ENCODE peak calls at places on chromosomes 3 and 15, in seven cellular contexts. One of them, this sample, is unnamed.

GRCh38 chr15:97993310-97993738 is 32.8 kb downstream of the ARRDC4 start:
- DNase-seq in iPS DF 6.9: no peak
- DNase-seq in stomach: no peak
- DNase-seq in GM23248: peak; percentile 38
- DNase-seq in Peyer's patch: no peak
- DNase-seq in colonic mucosa: no peak
- DNase-seq in IMR-90: no peak
- DNase-seq in this sample: no peak

GRCh38 chr15:101500865-101501551 is 11.5 kb upstream of the PCSK6 start:
- DNase-seq in iPS DF 6.9: no peak
- DNase-seq in stomach: no peak
- DNase-seq in GM23248: peak; percentile 14
- DNase-seq in Peyer's patch: no peak
- DNase-seq in colonic mucosa: no peak
- DNase-seq in IMR-90: no peak
- DNase-seq in this sample: no peak

GRCh38 chr15:25374143-25374542 is 64.7 kb downstream of the UBE3A start:
- DNase-seq in iPS DF 6.9: no peak
- DNase-seq in stomach: no peak
- DNase-seq in GM23248: no peak
- DNase-seq in Peyer's patch: no peak
- DNase-seq in colonic mucosa: no peak
- DNase-seq in IMR-90: no peak
- DNase-seq in this sample: no peak

GRCh38 chr15:84833447-84833846 is 16.3 kb downstream of the ALPK3 start:
- DNase-seq in iPS DF 6.9: no peak
- DNase-seq in stomach: no peak
- DNase-seq in GM23248: peak; percentile 46
- DNase-seq in Peyer's patch: no peak
- DNase-seq in colonic mucosa: no peak
- DNase-seq in IMR-90: peak; percentile 78
- DNase-seq in this sample: no peak

GRCh38 chr15:68464451-68465090 is 32.6 kb upstream of the ITGA11 start:
- DNase-seq in iPS DF 6.9: no peak
- DNase-seq in stomach: no peak
- DNase-seq in GM23248: peak; percentile 85
- DNase-seq in Peyer's patch: no peak
- DNase-seq in colonic mucosa: no peak
- DNase-seq in IMR-90: peak; percentile 35
- DNase-seq in this sample: no peak

GRCh38 chr15:101498076-101498730 is 8.7 kb upstream of the PCSK6 start:
- DNase-seq in iPS DF 6.9: no peak
- DNase-seq in stomach: no peak
- DNase-seq in GM23248: no peak
- DNase-seq in Peyer's patch: no peak
- DNase-seq in colonic mucosa: no peak
- DNase-seq in IMR-90: no peak
- DNase-seq in this sample: no peak

GRCh38 chr15:40217166-40217785 is 21.6 kb upstream of the PAK6 start:
- DNase-seq in iPS DF 6.9: peak; percentile 50
- DNase-seq in stomach: peak; percentile 46
- DNase-seq in GM23248: peak; percentile 70
- DNase-seq in Peyer's patch: no peak
- DNase-seq in colonic mucosa: peak; percentile 66
- DNase-seq in IMR-90: peak; percentile 70
- DNase-seq in this sample: peak; percentile 59

GRCh38 chr3:71142440-71143161 is 440.9 kb downstream of the FOXP1 start:
- DNase-seq in iPS DF 6.9: peak; percentile 52
- DNase-seq in stomach: no peak
- DNase-seq in GM23248: no peak
- DNase-seq in Peyer's patch: no peak
- DNase-seq in colonic mucosa: peak; percentile 53
- DNase-seq in IMR-90: peak; percentile 34
- DNase-seq in this sample: no peak

GRCh38 chr15:71687902-71688508 is 122.3 kb upstream of the NR2E3 start:
- DNase-seq in iPS DF 6.9: no peak
- DNase-seq in stomach: no peak
- DNase-seq in GM23248: peak; percentile 56
- DNase-seq in Peyer's patch: no peak
- DNase-seq in colonic mucosa: no peak
- DNase-seq in IMR-90: peak; percentile 77
- DNase-seq in this sample: peak; percentile 47

GRCh38 chr3:139491966-139492365 is 15.7 kb upstream of the RBP2 start:
- DNase-seq in iPS DF 6.9: peak; percentile 20
- DNase-seq in stomach: no peak
- DNase-seq in GM23248: no peak
- DNase-seq in Peyer's patch: no peak
- DNase-seq in colonic mucosa: no peak
- DNase-seq in IMR-90: no peak
- DNase-seq in this sample: no peak

GRCh38 chr3:128494152-128494650 is 1.2 kb upstream of the GATA2 start:
- DNase-seq in iPS DF 6.9: no peak
- DNase-seq in stomach: no peak
- DNase-seq in GM23248: no peak
- DNase-seq in Peyer's patch: no peak
- DNase-seq in colonic mucosa: no peak
- DNase-seq in IMR-90: no peak
- DNase-seq in this sample: no peak

GRCh38 chr3:50516048-50516871 is 12.8 kb upstream of the CACNA2D2 start:
- DNase-seq in iPS DF 6.9: peak; percentile 57
- DNase-seq in stomach: peak; percentile 26
- DNase-seq in GM23248: peak; percentile 13
- DNase-seq in Peyer's patch: peak; percentile 19
- DNase-seq in colonic mucosa: peak; percentile 27
- DNase-seq in IMR-90: no peak
- DNase-seq in this sample: no peak

GRCh38 chr3:69386535-69387385 is 872 bp upstream of the FRMD4B start:
- DNase-seq in iPS DF 6.9: no peak
- DNase-seq in stomach: no peak
- DNase-seq in GM23248: no peak
- DNase-seq in Peyer's patch: no peak
- DNase-seq in colonic mucosa: no peak
- DNase-seq in IMR-90: no peak
- DNase-seq in this sample: no peak

GRCh38 chr3:178236555-178237277 is 299.5 kb upstream of the KCNMB2 start:
- DNase-seq in iPS DF 6.9: no peak
- DNase-seq in stomach: no peak
- DNase-seq in GM23248: peak; percentile 77
- DNase-seq in Peyer's patch: no peak
- DNase-seq in colonic mucosa: no peak
- DNase-seq in IMR-90: peak; percentile 28
- DNase-seq in this sample: no peak

GRCh38 chr3:146513386-146514051 is 30.9 kb downstream of the PLSCR1 start:
- DNase-seq in iPS DF 6.9: no peak
- DNase-seq in stomach: no peak
- DNase-seq in GM23248: peak; percentile 45
- DNase-seq in Peyer's patch: no peak
- DNase-seq in colonic mucosa: no peak
- DNase-seq in IMR-90: peak; percentile 16
- DNase-seq in this sample: no peak

GRCh38 chr15:93286456-93286855 is 197.4 kb upstream of the RGMA start:
- DNase-seq in iPS DF 6.9: no peak
- DNase-seq in stomach: no peak
- DNase-seq in GM23248: no peak
- DNase-seq in Peyer's patch: no peak
- DNase-seq in colonic mucosa: no peak
- DNase-seq in IMR-90: no peak
- DNase-seq in this sample: peak; percentile 52

GRCh38 chr3:32577621-32578556 is 7.2 kb upstream of the DYNC1LI1 start:
- DNase-seq in iPS DF 6.9: no peak
- DNase-seq in stomach: no peak
- DNase-seq in GM23248: peak; percentile 65
- DNase-seq in Peyer's patch: peak; percentile 39
- DNase-seq in colonic mucosa: no peak
- DNase-seq in IMR-90: peak; percentile 65
- DNase-seq in this sample: no peak

GRCh38 chr3:140434261-140434905 is 243.5 kb upstream of the TRIM42 start:
- DNase-seq in iPS DF 6.9: no peak
- DNase-seq in stomach: no peak
- DNase-seq in GM23248: no peak
- DNase-seq in Peyer's patch: no peak
- DNase-seq in colonic mucosa: no peak
- DNase-seq in IMR-90: no peak
- DNase-seq in this sample: peak; percentile 20

GRCh38 chr3:81395739-81396138 is 365.7 kb downstream of the GBE1 start:
- DNase-seq in iPS DF 6.9: peak; percentile 16
- DNase-seq in stomach: no peak
- DNase-seq in GM23248: no peak
- DNase-seq in Peyer's patch: no peak
- DNase-seq in colonic mucosa: no peak
- DNase-seq in IMR-90: no peak
- DNase-seq in this sample: no peak

GRCh38 chr3:150078983-150079739 is 108.5 kb upstream of the PFN2 start:
- DNase-seq in iPS DF 6.9: no peak
- DNase-seq in stomach: no peak
- DNase-seq in GM23248: peak; percentile 97
- DNase-seq in Peyer's patch: no peak
- DNase-seq in colonic mucosa: no peak
- DNase-seq in IMR-90: peak; percentile 95
- DNase-seq in this sample: peak; percentile 88

GRCh38 chr15:29674661-29675533 is 147.4 kb downstream of the TJP1 start:
- DNase-seq in iPS DF 6.9: peak; percentile 67
- DNase-seq in stomach: peak; percentile 85
- DNase-seq in GM23248: peak; percentile 53
- DNase-seq in Peyer's patch: no peak
- DNase-seq in colonic mucosa: peak; percentile 86
- DNase-seq in IMR-90: peak; percentile 23
- DNase-seq in this sample: no peak

GRCh38 chr15:85582719-85583089 is 202.3 kb downstream of the AKAP13 start:
- DNase-seq in iPS DF 6.9: no peak
- DNase-seq in stomach: peak; percentile 53
- DNase-seq in GM23248: peak; percentile 66
- DNase-seq in Peyer's patch: peak; percentile 79
- DNase-seq in colonic mucosa: peak; percentile 68
- DNase-seq in IMR-90: peak; percentile 46
- DNase-seq in this sample: no peak

GRCh38 chr3:12891985-12892839 is 50.8 kb upstream of the RPL32 start:
- DNase-seq in iPS DF 6.9: no peak
- DNase-seq in stomach: peak; percentile 44
- DNase-seq in GM23248: peak; percentile 81
- DNase-seq in Peyer's patch: peak; percentile 40
- DNase-seq in colonic mucosa: peak; percentile 40
- DNase-seq in IMR-90: peak; percentile 66
- DNase-seq in this sample: no peak

GRCh38 chr3:77039606-77040553 is at the start of gene ROBO2:
- DNase-seq in iPS DF 6.9: no peak
- DNase-seq in stomach: no peak
- DNase-seq in GM23248: peak; percentile 49
- DNase-seq in Peyer's patch: no peak
- DNase-seq in colonic mucosa: peak; percentile 19
- DNase-seq in IMR-90: peak; percentile 2
- DNase-seq in this sample: no peak

GRCh38 chr15:71782447-71783165 is 27.7 kb upstream of the NR2E3 start:
- DNase-seq in iPS DF 6.9: no peak
- DNase-seq in stomach: no peak
- DNase-seq in GM23248: no peak
- DNase-seq in Peyer's patch: no peak
- DNase-seq in colonic mucosa: no peak
- DNase-seq in IMR-90: no peak
- DNase-seq in this sample: no peak

GRCh38 chr3:117059054-117059989 is 349.7 kb downstream of the TUSC7 start:
- DNase-seq in iPS DF 6.9: no peak
- DNase-seq in stomach: no peak
- DNase-seq in GM23248: peak; percentile 77
- DNase-seq in Peyer's patch: no peak
- DNase-seq in colonic mucosa: no peak
- DNase-seq in IMR-90: peak; percentile 46
- DNase-seq in this sample: peak; percentile 36

GRCh38 chr3:151770941-151771340 is 37.2 kb downstream of the AADACL2 start:
- DNase-seq in iPS DF 6.9: no peak
- DNase-seq in stomach: peak; percentile 73
- DNase-seq in GM23248: peak; percentile 76
- DNase-seq in Peyer's patch: no peak
- DNase-seq in colonic mucosa: peak; percentile 53
- DNase-seq in IMR-90: no peak
- DNase-seq in this sample: no peak

DNA sequence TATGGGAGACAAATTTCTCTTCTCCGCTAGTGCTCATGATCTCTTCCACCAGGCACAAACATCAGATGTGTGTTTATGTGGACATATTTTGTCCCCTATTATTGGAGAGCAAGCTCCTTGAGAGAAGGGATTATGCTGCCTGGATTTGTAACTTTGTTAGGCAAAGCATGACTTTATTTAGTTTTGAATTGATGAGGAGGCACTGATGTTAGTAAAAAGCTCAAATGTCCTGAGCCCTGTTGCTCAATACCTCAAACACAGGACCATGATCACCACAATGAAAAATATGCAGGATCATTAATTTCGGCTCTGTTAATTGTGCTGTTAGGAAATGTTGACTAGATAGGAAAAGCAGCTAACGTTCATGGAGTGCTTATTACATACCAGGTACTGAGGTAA is 29.1 kb downstream of the SCG5 start:
- DNase-seq in iPS DF 6.9: no peak
- DNase-seq in stomach: no peak
- DNase-seq in GM23248: peak; percentile 46
- DNase-seq in Peyer's patch: no peak
- DNase-seq in colonic mucosa: no peak
- DNase-seq in IMR-90: no peak
- DNase-seq in this sample: no peak
- H3K27ac ChIP-seq in iPS DF 6.9: no peak overlapping the region
- H3K27ac ChIP-seq in stomach: no peak overlapping the region
- H3K27ac ChIP-seq in GM23248: peak overlapping the region; percentile 95
- H3K27ac ChIP-seq in Peyer's patch: no peak overlapping the region
- H3K27ac ChIP-seq in colonic mucosa: no peak overlapping the region
- H3K27ac ChIP-seq in IMR-90: peak overlapping the region; percentile 47
- H3K27ac ChIP-seq in this sample: peak overlapping the region; percentile 27

GRCh38 chr15:49044002-49044401 is 2.2 kb downstream of the SECISBP2L start:
- DNase-seq in iPS DF 6.9: no peak
- DNase-seq in stomach: no peak
- DNase-seq in GM23248: peak; percentile 16
- DNase-seq in Peyer's patch: no peak
- DNase-seq in colonic mucosa: no peak
- DNase-seq in IMR-90: no peak
- DNase-seq in this sample: no peak
- H3K4me3 ChIP-seq in iPS DF 6.9: no peak overlapping the region
- H3K4me3 ChIP-seq in stomach: peak overlapping the region; percentile 93
- H3K4me3 ChIP-seq in GM23248: peak overlapping the region; percentile 100
- H3K4me3 ChIP-seq in Peyer's patch: no peak overlapping the region
- H3K4me3 ChIP-seq in colonic mucosa: no peak overlapping the region
- H3K4me3 ChIP-seq in IMR-90: peak overlapping the region; percentile 97
- H3K4me3 ChIP-seq in this sample: no peak overlapping the region

GRCh38 chr3:129625071-129625874 is 18.8 kb upstream of the PLXND1 start:
- DNase-seq in iPS DF 6.9: no peak
- DNase-seq in stomach: no peak
- DNase-seq in GM23248: peak; percentile 21
- DNase-seq in Peyer's patch: no peak
- DNase-seq in colonic mucosa: peak; percentile 41
- DNase-seq in IMR-90: no peak
- DNase-seq in this sample: peak; percentile 40
- H3K4me1 ChIP-seq in iPS DF 6.9: peaks cover 6% of the 10 kb centered on the region
- H3K4me1 ChIP-seq in stomach: peaks cover 60% of the 10 kb centered on the region
- H3K4me1 ChIP-seq in GM23248: peaks cover 27% of the 10 kb centered on the region
- H3K4me1 ChIP-seq in Peyer's patch: peaks cover 5% of the 10 kb centered on the region
- H3K4me1 ChIP-seq in colonic mucosa: peaks cover 20% of the 10 kb centered on the region
- H3K4me1 ChIP-seq in IMR-90: peaks cover 20% of the 10 kb centered on the region
- H3K4me1 ChIP-seq in this sample: peaks cover 41% of the 10 kb centered on the region

GRCh38 chr15:99053380-99054024 is 45.9 kb upstream of the PGPEP1L start:
- DNase-seq in iPS DF 6.9: no peak
- DNase-seq in stomach: no peak
- DNase-seq in GM23248: no peak
- DNase-seq in Peyer's patch: no peak
- DNase-seq in colonic mucosa: no peak
- DNase-seq in IMR-90: no peak
- DNase-seq in this sample: no peak
- H3K27ac ChIP-seq in iPS DF 6.9: no peak overlapping the region
- H3K27ac ChIP-seq in stomach: no peak overlapping the region
- H3K27ac ChIP-seq in GM23248: no peak overlapping the region
- H3K27ac ChIP-seq in Peyer's patch: no peak overlapping the region
- H3K27ac ChIP-seq in colonic mucosa: no peak overlapping the region
- H3K27ac ChIP-seq in IMR-90: no peak overlapping the region
- H3K27ac ChIP-seq in this sample: no peak overlapping the region